ENCODE peak calls at places on chromosomes 1 and 21, in seven cellular contexts. W, F, C, G, U, O and S are unnamed samples.

GRCh38 chr1:215793210-215793609 is 226.1 kb downstream of the KCTD3 start:
- DNase-seq in W (no peak), F (no peak), C (no peak), G (no peak), U (no peak), O (no peak), S (peak; percentile 26)

GRCh38 chr1:11285883-11286734 is 13.1 kb downstream of the UBIAD1 start:
- DNase-seq in W (peak; percentile 52), F (peak; percentile 49), C (no peak), G (no peak), U (no peak), O (no peak), S (peak; percentile 28)

GRCh38 chr1:40880813-40881549 is 18.8 kb upstream of the CITED4 start:
- DNase-seq in W (no peak), F (no peak), C (no peak), G (no peak), U (no peak), O (no peak), S (no peak)

GRCh38 chr1:61337981-61338848 is 255.9 kb downstream of the NFIA start:
- DNase-seq in W (no peak), F (peak; percentile 73), C (no peak), G (peak; percentile 73), U (no peak), O (peak; percentile 91), S (peak; percentile 26)

GRCh38 chr1:229067546-229067945 is 203.4 kb upstream of the RAB4A start:
- DNase-seq in W (no peak), F (no peak), C (no peak), G (no peak), U (no peak), O (no peak), S (no peak)

GRCh38 chr1:193054169-193054675 is 4.9 kb downstream of the UCHL5 start:
- DNase-seq in W (no peak), F (no peak), C (no peak), G (no peak), U (no peak), O (no peak), S (no peak)

GRCh38 chr21:45405819-45406762 is 1.1 kb downstream of the COL18A1 start:
- DNase-seq in W (no peak), F (peak; percentile 65), C (no peak), G (no peak), U (no peak), O (peak; percentile 45), S (no peak)

GRCh38 chr1:108610073-108610472 is 50.2 kb downstream of the EEIG2 start:
- DNase-seq in W (no peak), F (no peak), C (no peak), G (no peak), U (no peak), O (no peak), S (no peak)

GRCh38 chr1:84853743-84854721 is 39.0 kb downstream of the LPAR3 start:
- DNase-seq in W (no peak), F (no peak), C (no peak), G (peak; percentile 56), U (peak; percentile 74), O (no peak), S (peak; percentile 8)

GRCh38 chr1:15966081-15966955 is 9.6 kb downstream of the ZBTB17 start:
- DNase-seq in W (no peak), F (no peak), C (no peak), G (no peak), U (peak; percentile 94), O (peak; percentile 20), S (no peak)

GRCh38 chr1:191343816-191344215 is 814.4 kb upstream of the RGS18 start:
- DNase-seq in W (no peak), F (no peak), C (no peak), G (no peak), U (no peak), O (no peak), S (no peak)

GRCh38 chr1:222413436-222413835 is 134.5 kb downstream of the HHIPL2 start:
- DNase-seq in W (no peak), F (peak; percentile 9), C (no peak), G (no peak), U (no peak), O (no peak), S (no peak)

GRCh38 chr1:164622057-164622840 is 63.3 kb downstream of the PBX1 start:
- DNase-seq in W (no peak), F (no peak), C (no peak), G (no peak), U (no peak), O (no peak), S (no peak)

GRCh38 chr1:230825061-230825803 is 43.1 kb downstream of the C1orf198 start:
- DNase-seq in W (peak; percentile 22), F (peak; percentile 43), C (no peak), G (no peak), U (no peak), O (no peak), S (peak; percentile 23)

GRCh38 chr1:23752909-23753308 is 9.6 kb downstream of the ELOA start:
- DNase-seq in W (no peak), F (no peak), C (no peak), G (no peak), U (no peak), O (peak; percentile 30), S (no peak)

GRCh38 chr1:63882048-63882704 is 108.4 kb downstream of the ROR1 start:
- DNase-seq in W (no peak), F (no peak), C (no peak), G (no peak), U (no peak), O (no peak), S (no peak)

GRCh38 chr1:230105754-230106625 is 39.0 kb downstream of the GALNT2 start:
- DNase-seq in W (no peak), F (no peak), C (no peak), G (peak; percentile 36), U (peak; percentile 59), O (peak; percentile 89), S (no peak)

GRCh38 chr1:117313555-117313954 is 53.7 kb upstream of the MAN1A2 start:
- DNase-seq in W (no peak), F (no peak), C (no peak), G (no peak), U (no peak), O (no peak), S (no peak)

GRCh38 chr1:155017946-155018316 is 15.3 kb downstream of the ZBTB7B start:
- DNase-seq in W (peak; percentile 56), F (no peak), C (peak; percentile 41), G (no peak), U (no peak), O (no peak), S (no peak)

DNA sequence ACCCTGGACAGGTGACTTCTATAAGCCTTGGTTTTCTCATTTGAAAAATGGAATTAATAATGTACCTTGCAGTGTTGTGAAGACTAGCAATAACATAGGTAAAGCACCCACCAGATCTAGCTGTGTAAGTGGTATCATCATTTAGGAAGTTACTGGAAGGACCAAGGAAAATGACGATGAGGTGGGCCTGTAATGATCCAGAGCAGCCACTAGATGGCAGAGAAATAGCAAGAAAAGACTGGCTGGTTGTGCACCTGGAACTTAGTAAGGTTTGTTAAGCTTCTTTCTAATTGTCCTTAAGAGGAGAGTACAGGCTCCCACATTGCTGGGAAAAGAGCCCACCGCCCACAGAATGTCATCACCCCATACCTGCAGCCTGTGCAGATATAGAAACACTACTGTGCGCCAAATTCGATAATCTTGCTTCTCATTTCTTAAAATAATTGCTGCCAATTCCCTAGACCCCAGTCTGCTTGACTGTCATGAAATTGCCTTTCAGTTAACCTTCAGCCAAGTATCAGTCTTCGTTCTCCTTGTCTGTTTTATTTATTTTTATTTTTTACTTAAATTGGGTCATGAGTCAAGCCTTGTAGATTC is 37.2 kb downstream of the WNT4 start:
- DNase-seq in W (no peak), F (peak; percentile 64), C (peak; percentile 76), G (peak; percentile 29), U (no peak), O (peak; percentile 44), S (peak; percentile 38)
- TF ChIP-seq JUND in W (peak; percentile 14), F (no peak), C (peak; percentile 19), G (no peak), U (no peak), O (no peak), S (no peak)

DNA sequence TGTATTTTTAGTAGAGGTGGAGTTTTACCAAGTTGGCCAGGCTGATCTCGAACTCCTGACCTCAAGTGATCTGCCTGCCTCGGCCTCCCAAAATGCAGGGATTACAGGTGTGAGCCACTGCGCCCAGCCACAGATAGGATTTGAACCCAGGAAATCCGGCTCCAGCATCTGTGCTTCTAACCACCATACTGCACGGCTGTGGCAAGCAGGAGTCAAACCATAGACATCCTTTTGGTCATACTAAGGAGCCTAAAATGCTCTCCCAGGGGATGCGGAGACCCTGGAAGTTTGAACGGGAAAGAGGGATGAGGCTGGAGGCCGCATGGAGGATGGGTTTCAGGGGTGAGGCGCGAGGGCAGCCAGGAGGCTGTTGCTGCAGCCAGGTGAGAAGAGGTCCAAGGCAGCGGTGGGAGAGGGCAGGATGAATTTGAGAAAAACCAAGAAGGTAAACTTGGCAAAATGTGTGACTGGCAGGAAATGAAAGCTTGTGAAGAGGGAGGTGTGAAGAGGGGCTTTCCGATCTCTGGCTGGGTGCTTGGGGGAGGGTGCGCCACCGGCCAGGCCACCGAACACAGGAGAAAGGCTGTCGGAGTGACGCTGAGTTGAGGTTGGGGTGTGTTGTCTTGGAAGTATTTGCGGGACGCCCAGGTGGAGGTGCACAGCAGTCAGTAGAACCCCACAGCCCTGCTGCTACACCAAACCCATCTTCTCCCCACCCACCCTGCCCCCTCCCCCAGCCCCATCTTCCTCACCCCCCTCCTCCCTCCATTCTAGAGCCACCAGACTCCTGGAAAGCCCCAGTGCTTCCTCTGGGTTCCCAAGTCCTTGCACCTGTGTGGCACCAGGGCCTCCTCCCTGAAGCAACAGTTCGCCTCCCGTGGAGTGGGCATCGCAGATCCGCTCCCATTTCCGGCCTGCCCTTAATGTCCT is 23.9 kb upstream of the CDK18 start:
- DNase-seq in W (no peak), F (no peak), C (no peak), G (no peak), U (peak; percentile 73), O (no peak), S (no peak)
- TF ChIP-seq JUND in W (no peak), F (no peak), C (no peak), G (no peak), U (no peak), O (no peak), S (no peak)

DNA sequence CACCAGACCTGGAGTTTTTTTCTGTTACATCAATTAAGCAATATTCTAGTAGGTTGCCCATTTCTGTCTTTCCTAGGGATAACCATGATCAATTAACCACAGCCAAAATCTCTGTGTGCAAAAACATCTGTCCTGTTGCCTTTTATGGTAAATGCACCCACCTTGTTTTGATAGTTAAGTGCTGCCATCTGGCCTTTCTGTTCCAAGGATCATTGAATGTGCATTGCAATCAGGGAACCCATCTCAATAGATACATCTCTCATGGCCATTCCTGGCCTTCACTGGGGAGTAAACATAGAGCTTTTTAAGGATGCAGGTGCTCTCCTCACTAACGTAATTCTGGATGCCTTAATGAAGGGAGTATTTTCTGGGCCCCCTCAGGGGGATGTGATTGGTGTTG is 111.8 kb upstream of the KIAA1614 start:
- DNase-seq in W (no peak), F (peak; percentile 12), C (no peak), G (no peak), U (no peak), O (no peak), S (no peak)
- TF ChIP-seq JUND in W (no peak), F (no peak), C (no peak), G (no peak), U (no peak), O (no peak), S (no peak)

DNA sequence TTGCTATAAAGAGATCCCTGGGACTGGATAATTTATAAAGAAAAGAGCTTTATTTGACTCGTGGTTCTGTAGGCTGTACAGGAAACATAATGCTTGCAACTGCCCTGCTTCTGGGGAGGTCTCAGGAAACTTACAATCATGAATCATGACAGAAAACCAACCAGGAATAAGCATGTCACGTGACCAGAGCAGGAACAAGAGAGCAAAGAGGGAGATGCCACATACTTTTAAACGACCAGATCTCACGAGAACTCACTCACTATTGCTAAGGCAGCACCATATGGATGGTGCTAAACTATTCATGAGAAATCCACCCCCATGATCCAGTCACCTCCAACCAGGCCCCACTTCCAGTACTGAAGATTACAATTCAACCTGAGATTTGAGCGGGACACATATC is 49.8 kb upstream of the RCC1 start:
- DNase-seq in W (no peak), F (no peak), C (no peak), G (no peak), U (no peak), O (no peak), S (no peak)
- TF ChIP-seq JUND in W (no peak), F (no peak), C (no peak), G (no peak), U (no peak), O (no peak), S (no peak)